ENCODE peak calls at places on chromosomes 7 and 10, in seven cellular contexts. One of them, this sample, is unnamed.
A peak's percentile ranks its signal among the peaks of the same experiment; 100 is the strongest.

GRCh38 chr10:79070091-79070610 is 1.4 kb downstream of the ZMIZ1 start:
- DNase-seq in CD4-positive, alpha-beta memory T cell: no peak
- DNase-seq in prostate gland: peak; percentile 50
- DNase-seq in GM23248: peak; percentile 63
- DNase-seq in psoas muscle: peak; percentile 79
- DNase-seq in CD8-positive, alpha-beta memory T cell: no peak
- DNase-seq in neural progenitor cell: peak; percentile 85
- DNase-seq in this sample: peak; percentile 58

GRCh38 chr7:13981070-13981469 is 8.4 kb downstream of the ETV1 start:
- DNase-seq in CD4-positive, alpha-beta memory T cell: no peak
- DNase-seq in prostate gland: peak; percentile 75
- DNase-seq in GM23248: peak; percentile 95
- DNase-seq in psoas muscle: no peak
- DNase-seq in CD8-positive, alpha-beta memory T cell: no peak
- DNase-seq in neural progenitor cell: peak; percentile 50
- DNase-seq in this sample: peak; percentile 71

GRCh38 chr7:36148422-36149065 is 4.5 kb upstream of the EEPD1 start:
- DNase-seq in CD4-positive, alpha-beta memory T cell: no peak
- DNase-seq in prostate gland: no peak
- DNase-seq in GM23248: no peak
- DNase-seq in psoas muscle: no peak
- DNase-seq in CD8-positive, alpha-beta memory T cell: no peak
- DNase-seq in neural progenitor cell: no peak
- DNase-seq in this sample: no peak

GRCh38 chr7:137196665-137197064 is 146.9 kb downstream of the PTN start:
- DNase-seq in CD4-positive, alpha-beta memory T cell: no peak
- DNase-seq in prostate gland: no peak
- DNase-seq in GM23248: no peak
- DNase-seq in psoas muscle: no peak
- DNase-seq in CD8-positive, alpha-beta memory T cell: no peak
- DNase-seq in neural progenitor cell: no peak
- DNase-seq in this sample: no peak

GRCh38 chr10:15370741-15371701 is at the start of gene FAM171A1:
- DNase-seq in CD4-positive, alpha-beta memory T cell: peak; percentile 62
- DNase-seq in prostate gland: peak; percentile 59
- DNase-seq in GM23248: peak; percentile 82
- DNase-seq in psoas muscle: peak; percentile 64
- DNase-seq in CD8-positive, alpha-beta memory T cell: peak; percentile 46
- DNase-seq in neural progenitor cell: peak; percentile 91
- DNase-seq in this sample: peak; percentile 72

GRCh38 chr7:112124367-112124766 is 81.8 kb downstream of the DOCK4 start:
- DNase-seq in CD4-positive, alpha-beta memory T cell: no peak
- DNase-seq in prostate gland: no peak
- DNase-seq in GM23248: no peak
- DNase-seq in psoas muscle: no peak
- DNase-seq in CD8-positive, alpha-beta memory T cell: no peak
- DNase-seq in neural progenitor cell: no peak
- DNase-seq in this sample: no peak

GRCh38 chr10:13104697-13105096 is 4.7 kb downstream of the OPTN start:
- DNase-seq in CD4-positive, alpha-beta memory T cell: no peak
- DNase-seq in prostate gland: no peak
- DNase-seq in GM23248: no peak
- DNase-seq in psoas muscle: no peak
- DNase-seq in CD8-positive, alpha-beta memory T cell: no peak
- DNase-seq in neural progenitor cell: no peak
- DNase-seq in this sample: no peak

GRCh38 chr7:43764039-43764789 is 5.7 kb downstream of the BLVRA start:
- DNase-seq in CD4-positive, alpha-beta memory T cell: no peak
- DNase-seq in prostate gland: peak; percentile 46
- DNase-seq in GM23248: no peak
- DNase-seq in psoas muscle: no peak
- DNase-seq in CD8-positive, alpha-beta memory T cell: no peak
- DNase-seq in neural progenitor cell: no peak
- DNase-seq in this sample: peak; percentile 50

GRCh38 chr7:27130540-27131389 is at the start of gene HOXA4:
- DNase-seq in CD4-positive, alpha-beta memory T cell: peak; percentile 73
- DNase-seq in prostate gland: peak; percentile 94
- DNase-seq in GM23248: peak; percentile 98
- DNase-seq in psoas muscle: peak; percentile 97
- DNase-seq in CD8-positive, alpha-beta memory T cell: peak; percentile 70
- DNase-seq in neural progenitor cell: peak; percentile 79
- DNase-seq in this sample: peak; percentile 96

GRCh38 chr7:43834463-43835251 is 34.7 kb downstream of the MRPS24 start:
- DNase-seq in CD4-positive, alpha-beta memory T cell: peak; percentile 60
- DNase-seq in prostate gland: no peak
- DNase-seq in GM23248: peak; percentile 25
- DNase-seq in psoas muscle: no peak
- DNase-seq in CD8-positive, alpha-beta memory T cell: peak; percentile 42
- DNase-seq in neural progenitor cell: no peak
- DNase-seq in this sample: no peak

GRCh38 chr10:30811665-30812017 is 182.1 kb upstream of the LYZL2 start:
- DNase-seq in CD4-positive, alpha-beta memory T cell: no peak
- DNase-seq in prostate gland: peak; percentile 84
- DNase-seq in GM23248: no peak
- DNase-seq in psoas muscle: no peak
- DNase-seq in CD8-positive, alpha-beta memory T cell: peak; percentile 25
- DNase-seq in neural progenitor cell: no peak
- DNase-seq in this sample: peak; percentile 29

GRCh38 chr10:77641788-77642397 is 4.3 kb upstream of the KCNMA1 start:
- DNase-seq in CD4-positive, alpha-beta memory T cell: peak; percentile 34
- DNase-seq in prostate gland: peak; percentile 75
- DNase-seq in GM23248: peak; percentile 84
- DNase-seq in psoas muscle: no peak
- DNase-seq in CD8-positive, alpha-beta memory T cell: peak; percentile 43
- DNase-seq in neural progenitor cell: peak; percentile 87
- DNase-seq in this sample: peak; percentile 82

GRCh38 chr7:127889677-127890076 is 141.6 kb downstream of the LRRC4 start:
- DNase-seq in CD4-positive, alpha-beta memory T cell: no peak
- DNase-seq in prostate gland: no peak
- DNase-seq in GM23248: no peak
- DNase-seq in psoas muscle: no peak
- DNase-seq in CD8-positive, alpha-beta memory T cell: no peak
- DNase-seq in neural progenitor cell: no peak
- DNase-seq in this sample: no peak

GRCh38 chr7:23471090-23471859 is 984 bp upstream of the IGF2BP3 start:
- DNase-seq in CD4-positive, alpha-beta memory T cell: no peak
- DNase-seq in prostate gland: no peak
- DNase-seq in GM23248: peak; percentile 79
- DNase-seq in psoas muscle: no peak
- DNase-seq in CD8-positive, alpha-beta memory T cell: peak; percentile 37
- DNase-seq in neural progenitor cell: peak; percentile 97
- DNase-seq in this sample: peak; percentile 62

GRCh38 chr10:6164271-6165095 is 38.2 kb upstream of the PFKFB3 start:
- DNase-seq in CD4-positive, alpha-beta memory T cell: no peak
- DNase-seq in prostate gland: no peak
- DNase-seq in GM23248: peak; percentile 24
- DNase-seq in psoas muscle: no peak
- DNase-seq in CD8-positive, alpha-beta memory T cell: peak; percentile 52
- DNase-seq in neural progenitor cell: no peak
- DNase-seq in this sample: no peak

GRCh38 chr10:97574374-97575100 is 2.0 kb downstream of the ANKRD2 start:
- DNase-seq in CD4-positive, alpha-beta memory T cell: no peak
- DNase-seq in prostate gland: peak; percentile 92
- DNase-seq in GM23248: peak; percentile 88
- DNase-seq in psoas muscle: peak; percentile 91
- DNase-seq in CD8-positive, alpha-beta memory T cell: no peak
- DNase-seq in neural progenitor cell: no peak
- DNase-seq in this sample: peak; percentile 58

GRCh38 chr7:36396150-36396549 is 6.5 kb downstream of the ANLN start:
- DNase-seq in CD4-positive, alpha-beta memory T cell: no peak
- DNase-seq in prostate gland: no peak
- DNase-seq in GM23248: no peak
- DNase-seq in psoas muscle: no peak
- DNase-seq in CD8-positive, alpha-beta memory T cell: no peak
- DNase-seq in neural progenitor cell: no peak
- DNase-seq in this sample: no peak

GRCh38 chr7:130831817-130832481 is 97.9 kb upstream of the KLF14 start:
- DNase-seq in CD4-positive, alpha-beta memory T cell: peak; percentile 16
- DNase-seq in prostate gland: no peak
- DNase-seq in GM23248: peak; percentile 67
- DNase-seq in psoas muscle: no peak
- DNase-seq in CD8-positive, alpha-beta memory T cell: peak; percentile 31
- DNase-seq in neural progenitor cell: peak; percentile 50
- DNase-seq in this sample: no peak

GRCh38 chr10:24912214-24912613 is 40.2 kb downstream of the PRTFDC1 start:
- DNase-seq in CD4-positive, alpha-beta memory T cell: no peak
- DNase-seq in prostate gland: no peak
- DNase-seq in GM23248: peak; percentile 35
- DNase-seq in psoas muscle: no peak
- DNase-seq in CD8-positive, alpha-beta memory T cell: no peak
- DNase-seq in neural progenitor cell: no peak
- DNase-seq in this sample: no peak

GRCh38 chr10:36519909-36520308 is 605.5 kb upstream of the ANKRD30A start:
- DNase-seq in CD4-positive, alpha-beta memory T cell: no peak
- DNase-seq in prostate gland: no peak
- DNase-seq in GM23248: no peak
- DNase-seq in psoas muscle: no peak
- DNase-seq in CD8-positive, alpha-beta memory T cell: no peak
- DNase-seq in neural progenitor cell: no peak
- DNase-seq in this sample: no peak

DNA sequence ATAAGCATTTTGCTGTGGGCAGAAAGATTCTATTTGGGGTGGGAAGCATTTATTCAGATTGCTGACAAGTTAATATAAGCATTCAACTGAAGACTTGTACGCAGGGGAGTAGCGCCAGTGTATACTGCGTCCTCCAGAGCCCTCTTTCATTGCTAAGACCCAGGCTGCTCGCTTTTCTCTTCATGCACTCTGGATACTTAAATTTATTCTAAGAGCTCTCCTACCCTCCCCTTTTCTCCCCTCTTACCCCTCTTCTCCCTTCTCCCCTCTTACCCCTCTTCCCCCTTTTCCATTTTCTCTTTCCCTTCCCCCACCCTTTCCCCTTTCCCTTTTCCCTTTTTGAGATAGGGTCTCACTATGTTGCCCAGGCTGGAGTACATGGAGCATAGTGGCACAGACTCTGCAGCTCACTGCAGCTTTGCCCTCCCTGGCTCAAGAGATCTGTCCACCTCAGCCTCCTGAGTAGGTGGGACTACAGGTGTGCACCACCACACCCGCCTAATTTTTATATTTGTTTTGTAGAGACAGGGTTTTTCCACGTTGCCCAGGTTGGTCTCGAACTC is 125.8 kb downstream of the CDK14 start:
- DNase-seq in CD4-positive, alpha-beta memory T cell: no peak
- DNase-seq in prostate gland: no peak
- DNase-seq in GM23248: no peak
- DNase-seq in psoas muscle: no peak
- DNase-seq in CD8-positive, alpha-beta memory T cell: no peak
- DNase-seq in neural progenitor cell: no peak
- DNase-seq in this sample: no peak
- H3K4me1 ChIP-seq in CD4-positive, alpha-beta memory T cell: no peaks in the 10 kb centered on the region
- H3K4me1 ChIP-seq in prostate gland: no peaks in the 10 kb centered on the region
- H3K4me1 ChIP-seq in GM23248: peaks cover 53% of the 10 kb centered on the region
- H3K4me1 ChIP-seq in psoas muscle: peaks cover 10% of the 10 kb centered on the region
- H3K4me1 ChIP-seq in CD8-positive, alpha-beta memory T cell: no peaks in the 10 kb centered on the region
- H3K4me1 ChIP-seq in neural progenitor cell: peaks cover 44% of the 10 kb centered on the region
- H3K4me1 ChIP-seq in this sample: peaks cover 6% of the 10 kb centered on the region

GRCh38 chr7:151426486-151426905 is 13.4 kb downstream of the CRYGN start:
- DNase-seq in CD4-positive, alpha-beta memory T cell: no peak
- DNase-seq in prostate gland: peak; percentile 41
- DNase-seq in GM23248: peak; percentile 86
- DNase-seq in psoas muscle: peak; percentile 83
- DNase-seq in CD8-positive, alpha-beta memory T cell: no peak
- DNase-seq in neural progenitor cell: no peak
- DNase-seq in this sample: peak; percentile 52
- H3K4me1 ChIP-seq in CD4-positive, alpha-beta memory T cell: peaks cover 52% of the 10 kb centered on the region
- H3K4me1 ChIP-seq in prostate gland: no peaks in the 10 kb centered on the region
- H3K4me1 ChIP-seq in GM23248: peaks cover 24% of the 10 kb centered on the region
- H3K4me1 ChIP-seq in psoas muscle: no peaks in the 10 kb centered on the region
- H3K4me1 ChIP-seq in CD8-positive, alpha-beta memory T cell: peaks cover 51% of the 10 kb centered on the region
- H3K4me1 ChIP-seq in neural progenitor cell: peaks cover 30% of the 10 kb centered on the region
- H3K4me1 ChIP-seq in this sample: no peaks in the 10 kb centered on the region

GRCh38 chr10:103834436-103835095 is 20.8 kb downstream of the SH3PXD2A start:
- DNase-seq in CD4-positive, alpha-beta memory T cell: no peak
- DNase-seq in prostate gland: no peak
- DNase-seq in GM23248: no peak
- DNase-seq in psoas muscle: no peak
- DNase-seq in CD8-positive, alpha-beta memory T cell: no peak
- DNase-seq in neural progenitor cell: no peak
- DNase-seq in this sample: no peak

GRCh38 chr10:103837370-103838094 is 17.8 kb downstream of the SH3PXD2A start:
- DNase-seq in CD4-positive, alpha-beta memory T cell: no peak
- DNase-seq in prostate gland: no peak
- DNase-seq in GM23248: no peak
- DNase-seq in psoas muscle: no peak
- DNase-seq in CD8-positive, alpha-beta memory T cell: no peak
- DNase-seq in neural progenitor cell: no peak
- DNase-seq in this sample: peak; percentile 19

GRCh38 chr10:103835121-103836045 is 20.0 kb downstream of the SH3PXD2A start:
- DNase-seq in CD4-positive, alpha-beta memory T cell: no peak
- DNase-seq in prostate gland: no peak
- DNase-seq in GM23248: peak; percentile 74
- DNase-seq in psoas muscle: peak; percentile 82
- DNase-seq in CD8-positive, alpha-beta memory T cell: no peak
- DNase-seq in neural progenitor cell: no peak
- DNase-seq in this sample: peak; percentile 60

GRCh38 chr10:103836776-103837344 is 18.5 kb downstream of the SH3PXD2A start:
- DNase-seq in CD4-positive, alpha-beta memory T cell: no peak
- DNase-seq in prostate gland: no peak
- DNase-seq in GM23248: no peak
- DNase-seq in psoas muscle: no peak
- DNase-seq in CD8-positive, alpha-beta memory T cell: no peak
- DNase-seq in neural progenitor cell: no peak
- DNase-seq in this sample: no peak

GRCh38 chr10:103836273-103836672 is 19.1 kb downstream of the SH3PXD2A start:
- DNase-seq in CD4-positive, alpha-beta memory T cell: no peak
- DNase-seq in prostate gland: no peak
- DNase-seq in GM23248: no peak
- DNase-seq in psoas muscle: no peak
- DNase-seq in CD8-positive, alpha-beta memory T cell: no peak
- DNase-seq in neural progenitor cell: no peak
- DNase-seq in this sample: no peak
- H3K4me1 ChIP-seq in CD4-positive, alpha-beta memory T cell: no peaks in the 10 kb centered on the region
- H3K4me1 ChIP-seq in prostate gland: no peaks in the 10 kb centered on the region
- H3K4me1 ChIP-seq in GM23248: peaks cover 10% of the 10 kb centered on the region
- H3K4me1 ChIP-seq in psoas muscle: peaks cover 77% of the 10 kb centered on the region
- H3K4me1 ChIP-seq in CD8-positive, alpha-beta memory T cell: no peaks in the 10 kb centered on the region
- H3K4me1 ChIP-seq in neural progenitor cell: peaks cover 24% of the 10 kb centered on the region
- H3K4me1 ChIP-seq in this sample: peaks cover 37% of the 10 kb centered on the region

GRCh38 chr7:117405519-117405918 is 21.8 kb downstream of the ASZ1 start:
- DNase-seq in CD4-positive, alpha-beta memory T cell: no peak
- DNase-seq in prostate gland: no peak
- DNase-seq in GM23248: no peak
- DNase-seq in psoas muscle: no peak
- DNase-seq in CD8-positive, alpha-beta memory T cell: no peak
- DNase-seq in neural progenitor cell: peak; percentile 7
- DNase-seq in this sample: no peak

GRCh38 chr7:117399820-117400422 is 27.4 kb downstream of the ASZ1 start:
- DNase-seq in CD4-positive, alpha-beta memory T cell: no peak
- DNase-seq in prostate gland: no peak
- DNase-seq in GM23248: peak; percentile 45
- DNase-seq in psoas muscle: no peak
- DNase-seq in CD8-positive, alpha-beta memory T cell: no peak
- DNase-seq in neural progenitor cell: no peak
- DNase-seq in this sample: no peak

GRCh38 chr7:117402109-117402508 is 25.2 kb downstream of the ASZ1 start:
- DNase-seq in CD4-positive, alpha-beta memory T cell: no peak
- DNase-seq in prostate gland: no peak
- DNase-seq in GM23248: no peak
- DNase-seq in psoas muscle: no peak
- DNase-seq in CD8-positive, alpha-beta memory T cell: no peak
- DNase-seq in neural progenitor cell: peak; percentile 1
- DNase-seq in this sample: no peak

GRCh38 chr7:117403737-117404136 is 23.6 kb downstream of the ASZ1 start:
- DNase-seq in CD4-positive, alpha-beta memory T cell: no peak
- DNase-seq in prostate gland: no peak
- DNase-seq in GM23248: no peak
- DNase-seq in psoas muscle: no peak
- DNase-seq in CD8-positive, alpha-beta memory T cell: no peak
- DNase-seq in neural progenitor cell: no peak
- DNase-seq in this sample: no peak

GRCh38 chr7:117401293-117402002 is 25.8 kb downstream of the ASZ1 start:
- DNase-seq in CD4-positive, alpha-beta memory T cell: no peak
- DNase-seq in prostate gland: no peak
- DNase-seq in GM23248: peak; percentile 26
- DNase-seq in psoas muscle: no peak
- DNase-seq in CD8-positive, alpha-beta memory T cell: no peak
- DNase-seq in neural progenitor cell: peak; percentile 20
- DNase-seq in this sample: no peak
- H3K4me1 ChIP-seq in CD4-positive, alpha-beta memory T cell: no peaks in the 10 kb centered on the region
- H3K4me1 ChIP-seq in prostate gland: no peaks in the 10 kb centered on the region
- H3K4me1 ChIP-seq in GM23248: no peaks in the 10 kb centered on the region
- H3K4me1 ChIP-seq in psoas muscle: no peaks in the 10 kb centered on the region
- H3K4me1 ChIP-seq in CD8-positive, alpha-beta memory T cell: no peaks in the 10 kb centered on the region
- H3K4me1 ChIP-seq in neural progenitor cell: no peaks in the 10 kb centered on the region
- H3K4me1 ChIP-seq in this sample: no peaks in the 10 kb centered on the region